ENCODE peak calls at places on chromosome 12, in four cellular contexts. J is breast epithelium, T is neural crest cell, R is B cell. Z is an unnamed sample.

GRCh38 chr12:58670623-58671022 is 249.7 kb downstream of the LRIG3 start:
- DNase-seq in J (no peak), T (no peak), R (no peak), Z (no peak)

GRCh38 chr12:42741771-42742510 is 152.4 kb upstream of the PRICKLE1 start:
- DNase-seq in J (no peak), T (no peak), R (no peak), Z (no peak)

GRCh38 chr12:65892905-65893304 is 68.6 kb downstream of the HMGA2 start:
- DNase-seq in J (no peak), T (no peak), R (no peak), Z (peak)

GRCh38 chr12:27970981-27971489 is 1.5 kb downstream of the PTHLH start:
- DNase-seq in J (no peak), T (peak), R (no peak), Z (no peak)

GRCh38 chr12:45050751-45051489 is at the start of gene DBX2:
- DNase-seq in J (no peak), T (peak), R (no peak), Z (peak)

GRCh38 chr12:67382206-67382871 is 113.2 kb downstream of the CAND1 start:
- DNase-seq in J (no peak), T (no peak), R (no peak), Z (no peak)

GRCh38 chr12:58841058-58841798 is 79.1 kb downstream of the LRIG3 start:
- DNase-seq in J (no peak), T (no peak), R (no peak), Z (no peak)

GRCh38 chr12:98955284-98955683 is 310.2 kb downstream of the APAF1 start:
- DNase-seq in J (no peak), T (no peak), R (no peak), Z (peak)

GRCh38 chr12:1933342-1933992 is 15.0 kb upstream of the CACNA2D4 start:
- DNase-seq in J (no peak), T (no peak), R (peak), Z (no peak)

GRCh38 chr12:128025856-128026255 is 241.1 kb upstream of the TMEM132C start:
- DNase-seq in J (no peak), T (no peak), R (no peak), Z (no peak)

GRCh38 chr12:49947593-49948226 is 2.8 kb upstream of the AQP2 start:
- DNase-seq in J (no peak), T (no peak), R (no peak), Z (no peak)

GRCh38 chr12:111715242-111715641 is 29.4 kb downstream of the ACAD10 start:
- DNase-seq in J (peak), T (peak), R (no peak), Z (no peak)

GRCh38 chr12:124545508-124546418 is 21.6 kb downstream of the NCOR2 start:
- DNase-seq in J (no peak), T (no peak), R (peak), Z (peak)

GRCh38 chr12:76747245-76747644 is 16.7 kb upstream of the ZDHHC17 start:
- DNase-seq in J (no peak), T (no peak), R (no peak), Z (no peak)

GRCh38 chr12:57846285-57846576 is 298 bp downstream of the CTDSP2 start:
- DNase-seq in J (no peak), T (peak), R (no peak), Z (peak)

GRCh38 chr12:108307006-108307405 is 32.1 kb downstream of the CMKLR1 start:
- DNase-seq in J (no peak), T (no peak), R (no peak), Z (peak)

GRCh38 chr12:97643961-97644360 is 181.4 kb downstream of the RMST start:
- DNase-seq in J (no peak), T (no peak), R (no peak), Z (no peak)

DNA sequence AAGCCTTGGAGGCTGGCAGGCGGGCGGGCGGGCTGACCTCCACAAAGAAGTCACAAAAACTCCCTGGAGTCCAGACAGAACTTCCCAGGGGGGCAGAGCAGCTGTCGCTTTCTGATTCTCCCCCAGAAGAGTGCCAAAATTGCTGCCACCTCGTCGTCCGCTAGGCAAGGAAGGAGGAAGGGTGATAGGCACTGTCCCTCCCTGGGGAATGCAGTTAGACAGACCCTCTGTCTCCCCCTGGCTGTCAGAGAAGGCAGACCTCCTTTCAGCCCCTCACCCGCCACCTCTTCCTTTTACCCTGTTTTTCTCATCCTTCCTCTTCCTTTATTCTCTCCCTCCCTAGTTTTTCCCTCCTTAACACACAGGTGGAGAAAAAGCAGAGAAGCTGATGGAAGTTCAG is 18.7 kb downstream of the GRIN2B start:
- DNase-seq in J (no peak), T (no peak), R (no peak), Z (no peak)
- TF ChIP-seq CTCF in J (no peak), T (peak), R (peak), Z (no peak)

DNA sequence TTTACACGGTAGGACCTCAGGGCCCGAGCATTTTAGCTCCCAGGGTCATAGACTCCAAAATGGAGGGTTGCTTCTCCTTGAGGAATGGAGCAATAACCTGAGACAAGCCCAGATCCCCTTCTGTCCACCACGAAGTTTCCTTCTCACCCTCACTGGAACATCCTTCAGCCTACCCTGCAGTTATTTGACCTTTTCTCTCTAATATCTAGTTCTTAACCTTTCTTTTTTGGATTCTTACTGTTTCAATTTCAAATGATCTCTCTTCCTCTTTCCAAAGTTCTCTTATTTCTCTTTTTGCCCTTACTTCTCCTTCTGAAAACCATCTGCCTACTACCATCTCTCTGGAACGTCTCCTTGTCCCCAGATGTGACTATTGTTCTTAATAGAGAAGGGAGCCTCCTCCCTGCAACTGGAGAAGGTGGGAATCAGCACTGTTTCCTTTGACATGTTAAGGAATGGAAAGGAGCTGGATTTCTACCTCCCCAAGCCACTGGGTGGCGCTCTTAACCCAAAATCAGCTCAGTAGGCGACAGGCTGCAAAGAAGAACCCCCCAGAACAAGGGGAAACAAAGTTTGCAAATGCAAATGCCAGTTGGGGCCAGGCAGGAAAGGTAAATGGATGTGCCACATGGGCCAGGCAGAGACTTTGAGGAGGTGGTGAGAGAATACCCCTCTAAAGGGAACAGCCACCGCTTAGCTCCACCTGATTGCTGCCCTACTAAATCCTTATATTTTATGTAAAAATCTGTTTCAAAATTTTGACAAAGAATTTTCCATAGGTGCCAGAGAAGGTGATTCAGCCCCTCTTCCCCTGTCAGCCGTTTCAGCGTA is 22.4 kb upstream of the PDE1B start:
- DNase-seq in J (no peak), T (peak), R (no peak), Z (peak)
- TF ChIP-seq CTCF in J (no peak), T (peak), R (peak), Z (peak)

DNA sequence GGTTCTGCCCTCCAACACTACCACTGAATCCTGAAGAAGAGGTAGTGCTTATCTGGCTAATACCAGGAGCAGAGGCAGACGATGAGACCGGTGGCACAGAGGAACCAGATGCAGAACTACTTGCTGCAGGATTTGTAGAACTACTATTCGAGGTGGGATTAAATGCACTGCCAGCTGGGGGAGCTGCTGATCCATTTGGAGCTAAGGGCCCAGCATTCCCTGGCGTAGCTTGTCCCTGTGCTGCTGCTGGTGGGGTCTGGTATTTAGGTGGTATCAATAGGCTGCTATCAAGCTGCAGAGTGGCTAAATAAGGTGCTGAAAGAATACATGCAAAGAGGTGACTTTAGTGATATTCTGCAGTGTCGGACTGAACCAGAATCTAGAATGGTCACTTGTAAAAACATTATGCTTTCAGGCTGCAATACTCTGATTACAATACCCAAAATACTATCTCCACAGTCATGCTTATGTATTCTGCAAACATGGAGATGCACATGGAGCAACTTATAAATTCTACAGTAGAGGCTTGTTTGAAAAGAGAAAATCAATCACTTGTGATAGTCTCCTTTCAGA is 294.2 kb downstream of the MED13L start:
- DNase-seq in J (no peak), T (no peak), R (no peak), Z (peak)
- TF ChIP-seq CTCF in J (no peak), T (peak), R (no peak), Z (peak)

DNA sequence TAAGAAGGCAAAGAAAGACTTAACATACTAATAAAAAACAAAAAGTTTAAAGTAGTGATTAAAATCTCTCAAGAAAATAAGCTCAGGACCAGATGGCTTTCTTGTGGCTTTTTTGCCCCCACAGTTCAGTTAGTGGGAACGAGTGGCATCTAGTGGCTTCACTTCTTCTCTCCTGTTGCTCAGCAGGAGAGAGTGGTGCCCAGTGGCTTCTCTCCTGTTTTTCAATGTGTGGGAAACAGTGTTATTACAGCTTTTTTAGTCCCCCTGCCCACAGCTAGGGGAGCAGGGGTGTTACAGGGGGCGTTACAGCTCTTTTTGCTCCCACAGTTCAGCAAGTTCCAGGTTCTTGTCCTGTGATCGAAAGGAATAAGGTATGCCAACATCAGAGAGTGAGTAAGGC is 135.2 kb downstream of the RERGL start:
- DNase-seq in J (no peak), T (no peak), R (no peak), Z (no peak)
- TF ChIP-seq CTCF in J (no peak), T (no peak), R (no peak), Z (no peak)

GRCh38 chr12:123498126-123498825 is 35.2 kb downstream of the RILPL1 start:
- DNase-seq in J (no peak), T (no peak), R (no peak), Z (no peak)
- TF ChIP-seq CTCF in J (no peak), T (no peak), R (no peak), Z (no peak)

Z was measured in activated CD8-positive, alpha-beta T cell treated with anti-CD3 and anti-CD28 coated beads for 36 hours.